ENCODE peak calls at places on chromosomes 2 and 18, in four cellular contexts. V is bronchial epithelial cell, B is transverse colon, D is IMR-90. G is an unnamed sample.
A peak's percentile ranks its signal among the peaks of the same experiment; 100 is the strongest.

GRCh38 chr2:112301171-112301584 is 25.8 kb downstream of the ZC3H6 start:
- DNase-seq in D (peak; percentile 77), V (peak; percentile 16), B (no peak), G (no peak)

GRCh38 chr2:231590614-231591013 is 2.0 kb upstream of the TEX44 start:
- DNase-seq in B (no peak), V (peak; percentile 7), D (no peak), G (no peak)

GRCh38 chr2:224584768-224585204 is 377 bp downstream of the CUL3 start:
- DNase-seq in D (no peak), V (no peak), B (peak; percentile 58), G (no peak)

GRCh38 chr2:126785862-126786261 is 112.8 kb upstream of the TEX51 start:
- DNase-seq in D (no peak), B (no peak), V (no peak), G (no peak)

GRCh38 chr18:28284132-28284531 is 107.2 kb upstream of the CDH2 start:
- DNase-seq in V (peak; percentile 94), D (peak; percentile 86), B (no peak), G (no peak)

GRCh38 chr2:47043142-47043890 is 111.8 kb downstream of the STPG4 start:
- DNase-seq in V (peak; percentile 93), B (peak; percentile 39), D (peak; percentile 95), G (peak; percentile 75)

GRCh38 chr18:34880882-34881852 is 160.0 kb upstream of the MAPRE2 start:
- DNase-seq in D (peak; percentile 43), B (no peak), V (peak; percentile 7), G (no peak)

GRCh38 chr18:6239716-6240115 is 175.0 kb downstream of the L3MBTL4 start:
- DNase-seq in D (no peak), V (no peak), B (no peak), G (no peak)

GRCh38 chr2:41869542-41870256 is 178.1 kb upstream of the PKDCC start:
- DNase-seq in V (peak; percentile 38), D (peak; percentile 55), B (peak; percentile 83), G (no peak)

GRCh38 chr18:13482641-13482945 is 243.8 kb downstream of the FAM210A start:
- DNase-seq in B (no peak), V (no peak), D (no peak), G (no peak)

GRCh38 chr18:77271720-77272481 is 22.3 kb downstream of the GALR1 start:
- DNase-seq in B (no peak), V (peak; percentile 7), D (peak; percentile 42), G (no peak)

GRCh38 chr2:13009027-13009426 is 292.3 kb downstream of the TRIB2 start:
- DNase-seq in B (no peak), V (peak; percentile 90), D (peak; percentile 33), G (no peak)

GRCh38 chr2:237923507-237924163 is 43.2 kb upstream of the UBE2F start:
- DNase-seq in V (no peak), B (peak; percentile 68), D (peak; percentile 35), G (no peak)

GRCh38 chr2:102106133-102106556 is 36.4 kb upstream of the IL1R1 start:
- DNase-seq in B (no peak), D (peak; percentile 93), V (peak; percentile 71), G (peak; percentile 89)

GRCh38 chr18:56869189-56869777 is 218.1 kb downstream of the WDR7 start:
- DNase-seq in V (peak; percentile 67), B (no peak), D (peak; percentile 73), G (peak; percentile 9)

GRCh38 chr2:133293544-133294270 is 274.6 kb downstream of the NCKAP5 start:
- DNase-seq in D (peak; percentile 82), V (no peak), B (no peak), G (no peak)

GRCh38 chr2:45860136-45861106 is 208.9 kb downstream of the PRKCE start:
- DNase-seq in B (peak; percentile 47), V (peak; percentile 61), D (peak; percentile 38), G (no peak)

GRCh38 chr2:85707304-85707703 is 13.1 kb downstream of the GNLY start:
- DNase-seq in V (peak; percentile 98), D (peak; percentile 94), B (peak; percentile 58), G (peak; percentile 83)

GRCh38 chr2:226985227-226985946 is 149.5 kb downstream of the RHBDD1 start:
- DNase-seq in D (peak; percentile 83), B (peak; percentile 15), V (peak; percentile 70), G (peak; percentile 22)

GRCh38 chr2:111113838-111114237 is 6.9 kb upstream of the BCL2L11 start:
- DNase-seq in V (no peak), B (no peak), D (no peak), G (no peak)

GRCh38 chr2:105102963-105103421 is 65.1 kb downstream of the MRPS9 start:
- DNase-seq in B (no peak), D (peak; percentile 88), V (peak; percentile 65), G (no peak)

GRCh38 chr2:241161646-241162281 is 11.5 kb downstream of the PPP1R7 start:
- DNase-seq in B (peak; percentile 39), V (no peak), D (peak; percentile 87), G (no peak)

DNA sequence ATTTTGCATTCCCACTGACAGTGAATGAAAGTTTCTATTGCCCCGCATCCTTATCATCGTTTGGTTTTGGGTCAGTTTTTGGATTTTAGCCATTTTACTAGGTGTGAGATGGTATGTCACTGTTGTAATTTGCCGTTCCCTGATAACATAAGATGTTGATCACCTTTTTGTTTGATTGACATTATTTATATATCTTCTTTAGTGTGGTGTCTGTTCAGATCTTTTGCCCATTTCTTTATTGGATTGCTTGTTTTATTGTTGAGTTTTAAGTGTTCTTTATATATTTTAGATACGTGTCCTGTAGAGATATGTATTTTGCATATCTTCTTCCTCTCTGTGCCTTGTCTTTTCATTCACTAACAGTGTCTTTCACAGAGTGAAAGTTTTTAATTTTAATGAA is 55.3 kb downstream of the EPC2 start:
- DNase-seq in D (no peak), B (no peak), V (no peak), G (no peak)
- TF ChIP-seq CTCF in D (no peak), B (no peak), V (no peak), G (no peak)

DNA sequence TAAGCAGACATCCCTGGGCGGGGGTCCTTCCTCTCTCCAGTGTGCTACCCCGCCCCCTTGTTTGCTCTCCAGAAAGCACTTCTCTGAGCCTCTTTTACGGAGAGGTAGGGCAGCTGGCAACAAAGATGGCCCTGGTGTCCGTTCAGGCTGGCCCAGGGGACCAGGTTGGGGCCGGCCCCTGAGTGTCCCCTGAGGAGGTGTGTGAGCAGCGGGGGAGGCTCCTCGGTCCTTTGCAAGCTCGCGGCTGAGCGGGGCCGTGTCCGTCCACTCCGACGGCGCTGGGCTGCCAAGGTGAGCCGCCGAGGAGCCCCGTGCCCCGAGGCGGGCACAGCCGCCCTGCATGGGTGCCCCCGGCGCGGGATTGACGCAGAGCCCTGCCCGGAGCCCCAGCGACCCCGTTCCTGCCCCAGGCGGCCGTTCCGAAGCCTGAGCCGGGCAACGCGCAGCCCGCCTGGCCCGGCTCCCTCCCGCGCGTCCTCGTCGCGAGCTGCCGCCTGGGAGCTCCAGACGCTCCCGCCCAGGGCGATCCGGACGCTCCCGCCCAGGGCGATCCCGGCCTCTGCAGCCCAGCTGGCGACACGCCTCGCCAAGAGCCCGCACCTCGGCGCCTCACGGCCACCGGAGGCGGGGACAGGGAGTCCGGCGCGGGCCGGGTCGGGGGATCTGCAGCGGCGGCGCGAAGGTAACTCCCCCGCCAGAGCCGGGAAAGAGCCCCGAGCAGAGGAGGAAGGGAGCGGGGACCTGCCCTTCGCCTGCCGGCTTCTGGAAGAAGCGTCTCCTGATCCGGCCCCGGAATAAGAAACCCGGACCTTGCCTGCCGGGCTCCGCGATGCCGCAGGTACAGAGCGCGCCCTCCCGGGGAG is at the start of gene PROKR1:
- DNase-seq in D (no peak), B (peak; percentile 33), V (no peak), G (no peak)
- H3K4me3 ChIP-seq in D (peak within 1 kb of the TSS; percentile 41), B (peak within 1 kb of the TSS; percentile 56), V (peak within 1 kb of the TSS; percentile 34), G (peak within 1 kb of the TSS; percentile 45)

DNA sequence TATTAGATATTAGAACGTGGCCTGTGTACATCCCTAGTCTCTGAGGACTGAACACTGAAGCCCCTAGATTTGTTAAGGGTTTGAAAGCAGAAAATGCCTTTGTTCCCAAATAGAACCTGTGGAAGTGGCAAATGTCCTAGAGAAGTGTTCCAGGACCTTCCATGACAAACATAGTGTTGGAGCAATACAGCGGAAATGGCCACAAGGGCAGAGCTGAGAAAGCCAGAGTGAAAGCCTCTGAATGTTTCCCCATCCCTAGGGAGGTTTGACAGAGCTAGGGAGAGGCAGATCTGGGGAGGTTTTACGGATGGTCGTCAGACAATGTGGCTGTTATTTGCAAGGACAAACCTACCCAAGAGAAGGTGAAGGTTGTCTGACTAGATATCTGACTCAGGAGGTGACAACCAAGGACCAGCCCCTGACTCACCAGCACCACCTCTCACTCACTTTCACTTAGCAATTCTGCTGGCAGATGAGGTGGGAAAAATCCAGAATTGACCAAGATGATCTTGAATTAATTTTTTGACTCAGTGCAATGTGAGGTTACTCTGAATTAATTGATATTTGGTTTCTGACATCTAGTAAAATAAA is 24.1 kb downstream of the RBM43 start:
- DNase-seq in B (no peak), D (peak; percentile 49), V (peak; percentile 69), G (no peak)
- TF ChIP-seq CTCF in B (no peak), D (no peak), V (no peak), G (no peak)

GRCh38 chr2:159516241-159516758 is 100.0 kb downstream of the BAZ2B start:
- DNase-seq in B (peak; percentile 23), D (peak; percentile 17), V (peak; percentile 93), G (peak; percentile 70)

GRCh38 chr2:159518321-159519005 is 97.9 kb downstream of the BAZ2B start:
- DNase-seq in D (no peak), B (no peak), V (peak; percentile 61), G (no peak)

GRCh38 chr2:159513745-159514144 is 102.6 kb downstream of the BAZ2B start:
- DNase-seq in D (no peak), B (no peak), V (no peak), G (no peak)

GRCh38 chr2:159521272-159521671 is 95.1 kb downstream of the BAZ2B start:
- DNase-seq in B (no peak), D (no peak), V (no peak), G (no peak)

DNA sequence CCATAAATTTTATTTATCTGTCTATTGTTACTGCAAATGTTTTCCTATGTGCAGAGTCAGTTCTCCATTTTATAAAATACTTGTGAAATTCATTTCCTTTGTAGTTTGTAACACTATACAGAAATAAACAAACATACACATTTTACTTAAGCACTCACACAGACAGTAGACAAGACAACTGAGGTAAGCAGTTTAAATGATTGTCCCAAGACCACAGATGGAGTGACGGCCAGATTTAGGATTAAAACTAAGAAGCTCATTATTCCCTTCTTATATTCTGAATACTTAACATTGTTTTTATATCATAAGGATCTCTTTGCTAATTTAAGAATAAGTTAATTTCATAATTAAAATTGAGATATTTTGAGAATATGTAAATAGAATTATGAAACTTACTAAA is 100.9 kb downstream of the BAZ2B start:
- DNase-seq in D (no peak), B (no peak), V (no peak), G (no peak)
- H3K4me3 ChIP-seq in D (no peak overlapping the region), B (peak overlapping the region; percentile 53), V (peak overlapping the region; percentile 14), G (peak overlapping the region; percentile 59)

DNA sequence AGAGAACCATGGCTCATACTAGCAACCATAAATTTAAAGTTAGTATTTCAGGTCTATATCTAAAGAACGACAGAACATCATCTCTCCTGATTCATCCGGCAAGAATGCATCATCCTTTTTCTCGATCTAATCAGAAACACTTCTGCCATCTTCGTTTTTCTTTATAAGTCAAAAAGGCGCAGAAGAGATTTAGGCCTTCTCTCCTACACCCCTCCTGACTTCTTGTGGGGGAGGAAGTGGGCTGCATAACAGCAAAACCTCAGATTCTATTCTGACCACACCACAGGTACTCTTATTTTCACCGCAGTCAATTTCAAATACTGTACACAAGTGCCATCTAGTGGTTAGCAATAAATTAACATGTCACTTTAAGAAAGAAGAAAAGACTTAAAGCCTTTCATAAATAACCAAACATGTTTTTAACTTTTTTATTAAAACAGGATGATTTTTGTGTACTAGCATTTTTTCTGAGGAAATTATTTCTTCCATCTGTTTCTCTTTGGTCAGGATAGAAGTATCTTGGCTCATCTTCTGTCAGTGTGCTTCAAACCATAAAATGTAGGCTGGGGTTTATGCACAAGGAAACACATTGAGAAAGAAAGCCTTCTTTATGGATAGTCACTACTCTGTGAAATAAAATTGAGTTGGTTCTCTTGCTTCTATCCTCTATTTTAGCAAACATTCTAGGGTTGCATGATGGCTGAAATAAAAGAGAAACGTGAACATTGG is 48.3 kb upstream of the PIK3C3 start:
- DNase-seq in D (peak; percentile 69), V (peak; percentile 63), B (no peak), G (no peak)
- TF ChIP-seq CTCF in D (peak; percentile 63), V (peak; percentile 43), B (peak; percentile 64), G (peak; percentile 62)